ENCODE peak calls at places on chromosomes 6 and 20, in five cellular contexts. One of them, this sample, is unnamed.

GRCh38 chr20:61942526-61942925 is 123.2 kb downstream of the TAF4 start:
- DNase-seq in Right ventricle myocardium superior: peak; percentile 21
- DNase-seq in uterus: no peak
- DNase-seq in GM04504: no peak
- DNase-seq in caudate nucleus: no peak
- DNase-seq in this sample: no peak

GRCh38 chr20:38866265-38867061 is 59.8 kb upstream of the FAM83D start:
- DNase-seq in GM04504: no peak
- DNase-seq in caudate nucleus: no peak
- DNase-seq in Right ventricle myocardium superior: no peak
- DNase-seq in uterus: no peak
- DNase-seq in this sample: peak; percentile 37

GRCh38 chr20:60242836-60243520 is 284.8 kb downstream of the CDH26 start:
- DNase-seq in GM04504: no peak
- DNase-seq in uterus: no peak
- DNase-seq in Right ventricle myocardium superior: no peak
- DNase-seq in caudate nucleus: no peak
- DNase-seq in this sample: no peak

GRCh38 chr6:151633517-151634335 is 139.9 kb downstream of the CCDC170 start:
- DNase-seq in Right ventricle myocardium superior: no peak
- DNase-seq in caudate nucleus: no peak
- DNase-seq in GM04504: no peak
- DNase-seq in uterus: no peak
- DNase-seq in this sample: no peak

GRCh38 chr20:61459266-61459665 is 207.2 kb downstream of the CDH4 start:
- DNase-seq in GM04504: no peak
- DNase-seq in caudate nucleus: no peak
- DNase-seq in uterus: no peak
- DNase-seq in Right ventricle myocardium superior: no peak
- DNase-seq in this sample: no peak

GRCh38 chr20:25242231-25242630 is 5.7 kb upstream of the PYGB start:
- DNase-seq in caudate nucleus: no peak
- DNase-seq in uterus: no peak
- DNase-seq in Right ventricle myocardium superior: no peak
- DNase-seq in GM04504: no peak
- DNase-seq in this sample: no peak

GRCh38 chr20:24106155-24106800 is 117.7 kb upstream of the GGTLC1 start:
- DNase-seq in uterus: no peak
- DNase-seq in GM04504: no peak
- DNase-seq in caudate nucleus: no peak
- DNase-seq in Right ventricle myocardium superior: no peak
- DNase-seq in this sample: no peak

GRCh38 chr6:50249493-50249892 is 199.8 kb upstream of the DEFB112 start:
- DNase-seq in uterus: no peak
- DNase-seq in GM04504: no peak
- DNase-seq in caudate nucleus: no peak
- DNase-seq in Right ventricle myocardium superior: no peak
- DNase-seq in this sample: no peak

GRCh38 chr6:32933661-32934085 is 7.2 kb downstream of the HLA-DMB start:
- DNase-seq in Right ventricle myocardium superior: peak; percentile 81
- DNase-seq in caudate nucleus: peak; percentile 25
- DNase-seq in uterus: peak; percentile 84
- DNase-seq in GM04504: peak; percentile 46
- DNase-seq in this sample: peak; percentile 83

GRCh38 chr6:127880452-127880851 is 20.4 kb downstream of the THEMIS start:
- DNase-seq in GM04504: no peak
- DNase-seq in caudate nucleus: no peak
- DNase-seq in Right ventricle myocardium superior: no peak
- DNase-seq in uterus: no peak
- DNase-seq in this sample: no peak

GRCh38 chr20:36465109-36466080 is 75.9 kb upstream of the MYL9 start:
- DNase-seq in caudate nucleus: no peak
- DNase-seq in uterus: peak; percentile 80
- DNase-seq in GM04504: peak; percentile 92
- DNase-seq in Right ventricle myocardium superior: peak; percentile 58
- DNase-seq in this sample: peak; percentile 73

GRCh38 chr20:17614176-17614811 is 44.4 kb downstream of the DSTN start:
- DNase-seq in Right ventricle myocardium superior: peak; percentile 89
- DNase-seq in caudate nucleus: no peak
- DNase-seq in uterus: peak; percentile 77
- DNase-seq in GM04504: peak; percentile 22
- DNase-seq in this sample: no peak

GRCh38 chr6:165117806-165118205 is 191.6 kb downstream of the C6orf118 start:
- DNase-seq in uterus: no peak
- DNase-seq in caudate nucleus: no peak
- DNase-seq in Right ventricle myocardium superior: no peak
- DNase-seq in GM04504: no peak
- DNase-seq in this sample: no peak

GRCh38 chr20:19786311-19786710 is 28.3 kb downstream of the RIN2 start:
- DNase-seq in GM04504: peak; percentile 86
- DNase-seq in caudate nucleus: no peak
- DNase-seq in Right ventricle myocardium superior: peak; percentile 66
- DNase-seq in uterus: peak; percentile 36
- DNase-seq in this sample: no peak

GRCh38 chr6:128518531-128519131 is 1.8 kb downstream of the PTPRK start:
- DNase-seq in uterus: no peak
- DNase-seq in GM04504: no peak
- DNase-seq in Right ventricle myocardium superior: no peak
- DNase-seq in caudate nucleus: no peak
- DNase-seq in this sample: no peak

GRCh38 chr6:30912746-30913520 is 1.1 kb upstream of the VARS2 start:
- DNase-seq in GM04504: no peak
- DNase-seq in Right ventricle myocardium superior: peak; percentile 29
- DNase-seq in uterus: no peak
- DNase-seq in caudate nucleus: no peak
- DNase-seq in this sample: no peak

GRCh38 chr20:43914697-43915208 is at the start of gene TOX2:
- DNase-seq in uterus: no peak
- DNase-seq in Right ventricle myocardium superior: peak; percentile 56
- DNase-seq in caudate nucleus: no peak
- DNase-seq in GM04504: no peak
- DNase-seq in this sample: peak; percentile 87

GRCh38 chr20:62472020-62472342 is 3.8 kb downstream of the GATA5 start:
- DNase-seq in caudate nucleus: no peak
- DNase-seq in uterus: no peak
- DNase-seq in Right ventricle myocardium superior: no peak
- DNase-seq in GM04504: no peak
- DNase-seq in this sample: no peak

This sample was measured in K562.